ENCODE peak calls at places on chromosome 11, in five cellular contexts. One of them, this sample, is unnamed.
A peak's percentile ranks its signal among the peaks of the same experiment; 100 is the strongest.

GRCh38 chr11:74710291-74710938 is 20.8 kb downstream of the CHRDL2 start:
- DNase-seq in astrocyte: peak; percentile 36
- DNase-seq in ascending aorta: no peak
- DNase-seq in hepatocyte: peak; percentile 46
- DNase-seq in psoas muscle: no peak
- DNase-seq in this sample: no peak

GRCh38 chr11:62242021-62242420 is at the start of gene SCGB1D2:
- DNase-seq in astrocyte: no peak
- DNase-seq in ascending aorta: no peak
- DNase-seq in hepatocyte: no peak
- DNase-seq in psoas muscle: peak; percentile 58
- DNase-seq in this sample: no peak

GRCh38 chr11:75697906-75698563 is 19.6 kb upstream of the MOGAT2 start:
- DNase-seq in astrocyte: no peak
- DNase-seq in ascending aorta: no peak
- DNase-seq in hepatocyte: peak; percentile 45
- DNase-seq in psoas muscle: no peak
- DNase-seq in this sample: peak; percentile 93

GRCh38 chr11:10302294-10302743 is 2.6 kb upstream of the ADM start:
- DNase-seq in astrocyte: no peak
- DNase-seq in ascending aorta: no peak
- DNase-seq in hepatocyte: no peak
- DNase-seq in psoas muscle: no peak
- DNase-seq in this sample: no peak

GRCh38 chr11:35598254-35599125 is 19.8 kb upstream of the FJX1 start:
- DNase-seq in astrocyte: peak; percentile 71
- DNase-seq in ascending aorta: no peak
- DNase-seq in hepatocyte: no peak
- DNase-seq in psoas muscle: no peak
- DNase-seq in this sample: no peak

GRCh38 chr11:34407121-34407813 is 31.5 kb upstream of the CAT start:
- DNase-seq in astrocyte: no peak
- DNase-seq in ascending aorta: no peak
- DNase-seq in hepatocyte: no peak
- DNase-seq in psoas muscle: no peak
- DNase-seq in this sample: no peak

GRCh38 chr11:13927496-13927895 is 35.0 kb upstream of the SPON1 start:
- DNase-seq in astrocyte: no peak
- DNase-seq in ascending aorta: no peak
- DNase-seq in hepatocyte: no peak
- DNase-seq in psoas muscle: no peak
- DNase-seq in this sample: no peak

GRCh38 chr11:86274503-86274902 is 27.5 kb upstream of the HIKESHI start:
- DNase-seq in astrocyte: no peak
- DNase-seq in ascending aorta: no peak
- DNase-seq in hepatocyte: no peak
- DNase-seq in psoas muscle: no peak
- DNase-seq in this sample: no peak

GRCh38 chr11:83971063-83971462 is 684.9 kb upstream of the CCDC90B start:
- DNase-seq in astrocyte: peak; percentile 57
- DNase-seq in ascending aorta: no peak
- DNase-seq in hepatocyte: no peak
- DNase-seq in psoas muscle: no peak
- DNase-seq in this sample: no peak

GRCh38 chr11:117668291-117668690 is 128.7 kb downstream of the DSCAML1 start:
- DNase-seq in astrocyte: no peak
- DNase-seq in ascending aorta: no peak
- DNase-seq in hepatocyte: no peak
- DNase-seq in psoas muscle: no peak
- DNase-seq in this sample: no peak

GRCh38 chr11:124170801-124171586 is 12.2 kb upstream of the OR10D3 start:
- DNase-seq in astrocyte: no peak
- DNase-seq in ascending aorta: no peak
- DNase-seq in hepatocyte: no peak
- DNase-seq in psoas muscle: no peak
- DNase-seq in this sample: no peak

GRCh38 chr11:107857550-107858216 is 904 bp downstream of the SLC35F2 start:
- DNase-seq in astrocyte: no peak
- DNase-seq in ascending aorta: no peak
- DNase-seq in hepatocyte: no peak
- DNase-seq in psoas muscle: no peak
- DNase-seq in this sample: no peak

GRCh38 chr11:11291432-11292015 is 61.5 kb downstream of the CSNK2A3 start:
- DNase-seq in astrocyte: no peak
- DNase-seq in ascending aorta: no peak
- DNase-seq in hepatocyte: no peak
- DNase-seq in psoas muscle: no peak
- DNase-seq in this sample: no peak

GRCh38 chr11:69467646-69468045 is 13.8 kb upstream of the LINC01488 start:
- DNase-seq in astrocyte: no peak
- DNase-seq in ascending aorta: no peak
- DNase-seq in hepatocyte: no peak
- DNase-seq in psoas muscle: no peak
- DNase-seq in this sample: no peak

GRCh38 chr11:106051103-106051502 is 26.0 kb downstream of the KBTBD3 start:
- DNase-seq in astrocyte: no peak
- DNase-seq in ascending aorta: no peak
- DNase-seq in hepatocyte: no peak
- DNase-seq in psoas muscle: no peak
- DNase-seq in this sample: no peak

GRCh38 chr11:34476853-34477252 is 36.7 kb downstream of the ELF5 start:
- DNase-seq in astrocyte: no peak
- DNase-seq in ascending aorta: no peak
- DNase-seq in hepatocyte: no peak
- DNase-seq in psoas muscle: no peak
- DNase-seq in this sample: no peak

GRCh38 chr11:103274025-103274424 is 164.8 kb downstream of the DYNC2H1 start:
- DNase-seq in astrocyte: no peak
- DNase-seq in ascending aorta: no peak
- DNase-seq in hepatocyte: no peak
- DNase-seq in psoas muscle: no peak
- DNase-seq in this sample: no peak

GRCh38 chr11:125594958-125595357 is 2.3 kb downstream of the STT3A start:
- DNase-seq in astrocyte: no peak
- DNase-seq in ascending aorta: no peak
- DNase-seq in hepatocyte: no peak
- DNase-seq in psoas muscle: no peak
- DNase-seq in this sample: no peak

GRCh38 chr11:60966867-60967266 is 4.6 kb upstream of the CD6 start:
- DNase-seq in astrocyte: no peak
- DNase-seq in ascending aorta: no peak
- DNase-seq in hepatocyte: no peak
- DNase-seq in psoas muscle: no peak
- DNase-seq in this sample: no peak

GRCh38 chr11:3841426-3842304 is 906 bp upstream of the RHOG start:
- DNase-seq in astrocyte: peak; percentile 64
- DNase-seq in ascending aorta: peak; percentile 69
- DNase-seq in hepatocyte: peak; percentile 92
- DNase-seq in psoas muscle: peak; percentile 86
- DNase-seq in this sample: peak; percentile 88

GRCh38 chr11:75365711-75366181 is 14.3 kb upstream of the ARRB1 start:
- DNase-seq in astrocyte: peak; percentile 63
- DNase-seq in ascending aorta: no peak
- DNase-seq in hepatocyte: no peak
- DNase-seq in psoas muscle: no peak
- DNase-seq in this sample: no peak

GRCh38 chr11:110349109-110349996 is 52.9 kb upstream of the RDX start:
- DNase-seq in astrocyte: peak; percentile 52
- DNase-seq in ascending aorta: no peak
- DNase-seq in hepatocyte: no peak
- DNase-seq in psoas muscle: no peak
- DNase-seq in this sample: no peak

GRCh38 chr11:126062679-126063509 is at the start of gene CDON:
- DNase-seq in astrocyte: peak; percentile 75
- DNase-seq in ascending aorta: peak; percentile 43
- DNase-seq in hepatocyte: peak; percentile 98
- DNase-seq in psoas muscle: peak; percentile 93
- DNase-seq in this sample: peak; percentile 98

GRCh38 chr11:6357222-6357621 is 33.1 kb upstream of the SMPD1 start:
- DNase-seq in astrocyte: peak; percentile 92
- DNase-seq in ascending aorta: peak; percentile 53
- DNase-seq in hepatocyte: peak; percentile 35
- DNase-seq in psoas muscle: peak; percentile 69
- DNase-seq in this sample: no peak

GRCh38 chr11:14304601-14305000 is 54.4 kb downstream of the RRAS2 start:
- DNase-seq in astrocyte: no peak
- DNase-seq in ascending aorta: no peak
- DNase-seq in hepatocyte: no peak
- DNase-seq in psoas muscle: no peak
- DNase-seq in this sample: no peak

GRCh38 chr11:10139656-10140055 is 154.4 kb downstream of the SBF2 start:
- DNase-seq in astrocyte: peak; percentile 89
- DNase-seq in ascending aorta: no peak
- DNase-seq in hepatocyte: peak; percentile 6
- DNase-seq in psoas muscle: no peak
- DNase-seq in this sample: no peak

GRCh38 chr11:79019981-79020380 is 420.8 kb downstream of the TENM4 start:
- DNase-seq in astrocyte: no peak
- DNase-seq in ascending aorta: no peak
- DNase-seq in hepatocyte: no peak
- DNase-seq in psoas muscle: no peak
- DNase-seq in this sample: no peak

GRCh38 chr11:13036235-13036634 is 27.1 kb downstream of the RASSF10 start:
- DNase-seq in astrocyte: no peak
- DNase-seq in ascending aorta: no peak
- DNase-seq in hepatocyte: no peak
- DNase-seq in psoas muscle: no peak
- DNase-seq in this sample: no peak

GRCh38 chr11:129195682-129196081 is 3.6 kb upstream of the ARHGAP32 start:
- DNase-seq in astrocyte: no peak
- DNase-seq in ascending aorta: no peak
- DNase-seq in hepatocyte: no peak
- DNase-seq in psoas muscle: no peak
- DNase-seq in this sample: no peak
- H3K4me1 ChIP-seq in astrocyte: no peaks in the 10 kb centered on the region
- H3K4me1 ChIP-seq in ascending aorta: no peaks in the 10 kb centered on the region
- H3K4me1 ChIP-seq in hepatocyte: no peaks in the 10 kb centered on the region
- H3K4me1 ChIP-seq in psoas muscle: no peaks in the 10 kb centered on the region
- H3K4me1 ChIP-seq in this sample: peaks cover 16% of the 10 kb centered on the region

DNA sequence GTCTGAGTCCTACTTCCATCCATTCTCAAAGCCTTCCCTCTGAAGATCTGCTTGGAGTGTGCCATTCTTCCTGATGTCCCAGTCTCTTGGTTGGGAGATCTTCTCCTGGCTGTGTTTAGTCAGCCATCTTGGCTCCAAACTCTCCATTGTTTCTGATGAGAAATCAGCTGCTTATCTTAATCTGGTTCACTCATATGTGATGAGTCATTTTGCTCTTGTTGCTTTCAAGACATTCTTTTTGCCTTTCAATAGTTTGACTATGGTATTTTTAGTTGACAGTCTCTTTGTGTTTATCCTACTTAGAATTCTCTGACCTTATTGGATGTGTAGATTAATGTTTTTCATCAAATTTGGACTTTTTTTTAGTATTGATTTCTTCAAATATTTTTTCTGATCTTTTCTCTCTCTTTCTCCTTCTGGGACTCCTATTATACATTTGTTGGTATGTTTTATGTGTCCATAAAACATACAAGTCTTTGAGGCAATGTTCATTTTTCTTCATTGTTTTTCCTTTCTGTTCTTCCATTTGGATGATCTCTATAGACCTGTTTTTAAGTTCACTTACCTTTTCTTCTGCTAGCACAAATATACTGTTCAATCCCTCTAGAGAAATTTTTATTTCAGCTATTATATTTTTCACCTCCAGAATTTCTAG is 77.2 kb upstream of the CLPB start:
- DNase-seq in astrocyte: peak; percentile 16
- DNase-seq in ascending aorta: no peak
- DNase-seq in hepatocyte: no peak
- DNase-seq in psoas muscle: no peak
- DNase-seq in this sample: no peak
- H3K9me3 ChIP-seq in astrocyte: peaks cover 15% of the 10 kb centered on the region
- H3K9me3 ChIP-seq in ascending aorta: peaks cover 23% of the 10 kb centered on the region
- H3K9me3 ChIP-seq in hepatocyte: no peaks in the 10 kb centered on the region
- H3K9me3 ChIP-seq in psoas muscle: peaks cover 12% of the 10 kb centered on the region
- H3K9me3 ChIP-seq in this sample: peaks cover 25% of the 10 kb centered on the region

DNA sequence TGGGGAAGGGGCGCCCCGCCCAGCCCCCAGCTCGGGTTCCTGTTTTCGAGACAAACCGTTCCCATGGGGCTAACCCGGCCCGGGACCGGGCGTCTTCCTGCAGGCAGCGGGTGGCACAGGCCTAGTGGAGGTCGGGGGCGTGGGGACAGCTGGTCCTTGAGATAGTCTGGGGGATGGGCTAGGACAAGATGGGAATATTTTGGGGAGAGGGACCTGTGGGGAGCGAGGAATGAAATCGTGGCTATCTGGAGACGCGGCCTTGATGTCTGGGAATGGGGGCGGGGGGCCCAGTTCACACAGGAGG is 1.2 kb upstream of the RASGRP2 start:
- DNase-seq in astrocyte: no peak
- DNase-seq in ascending aorta: peak; percentile 51
- DNase-seq in hepatocyte: no peak
- DNase-seq in psoas muscle: peak; percentile 80
- DNase-seq in this sample: peak; percentile 27
- H3K4me1 ChIP-seq in astrocyte: peaks cover 24% of the 10 kb centered on the region
- H3K4me1 ChIP-seq in ascending aorta: peaks cover 11% of the 10 kb centered on the region
- H3K4me1 ChIP-seq in hepatocyte: peaks cover 34% of the 10 kb centered on the region
- H3K4me1 ChIP-seq in psoas muscle: peaks cover 44% of the 10 kb centered on the region
- H3K4me1 ChIP-seq in this sample: peaks cover 38% of the 10 kb centered on the region

GRCh38 chr11:2655320-2655719 is 44.5 kb downstream of the KCNQ1OT1 start:
- DNase-seq in astrocyte: no peak
- DNase-seq in ascending aorta: no peak
- DNase-seq in hepatocyte: no peak
- DNase-seq in psoas muscle: no peak
- DNase-seq in this sample: no peak
- H3K9me3 ChIP-seq in astrocyte: peaks cover 39% of the 10 kb centered on the region
- H3K9me3 ChIP-seq in ascending aorta: peaks cover 23% of the 10 kb centered on the region
- H3K9me3 ChIP-seq in hepatocyte: peaks cover 31% of the 10 kb centered on the region
- H3K9me3 ChIP-seq in psoas muscle: peaks cover 20% of the 10 kb centered on the region
- H3K9me3 ChIP-seq in this sample: peaks cover 82% of the 10 kb centered on the region

This sample was measured in Caco-2.